ENCODE peak calls at places on chromosomes 7 and 10, in six cellular contexts. B, Y, V, Q, J and W are unnamed samples.

GRCh38 chr7:158080899-158081445 is 506.7 kb downstream of the PTPRN2 start:
- DNase-seq in B (no peak), Y (no peak), V (no peak), J (peak), Q (no peak), W (no peak)

GRCh38 chr10:422232-422631 is 267.2 kb downstream of the DIP2C start:
- DNase-seq in Y (no peak), Q (no peak), B (no peak), V (no peak), J (no peak), W (no peak)

GRCh38 chr10:103442031-103442461 is 10.1 kb downstream of the CALHM2 start:
- DNase-seq in Y (no peak), J (peak), Q (no peak), V (no peak), B (no peak), W (no peak)

GRCh38 chr7:18499407-18500197 is 4.1 kb downstream of the HDAC9 start:
- DNase-seq in J (peak), Y (no peak), Q (no peak), V (no peak), B (no peak), W (no peak)

GRCh38 chr7:16447867-16448266 is 17.7 kb downstream of the SOSTDC1 start:
- DNase-seq in Y (no peak), V (no peak), B (no peak), Q (no peak), J (no peak), W (no peak)

GRCh38 chr7:43072530-43072929 is 39.9 kb upstream of the HECW1 start:
- DNase-seq in B (no peak), Y (no peak), Q (no peak), V (no peak), J (no peak), W (no peak)

GRCh38 chr10:112663181-112663879 is 216.3 kb downstream of the VTI1A start:
- DNase-seq in V (no peak), B (no peak), Q (no peak), Y (peak), J (no peak), W (no peak)

GRCh38 chr10:73931767-73932624 is 21.1 kb downstream of the PLAU start:
- DNase-seq in V (peak), B (peak), Y (peak), J (no peak), Q (no peak), W (no peak)

GRCh38 chr7:144454256-144455039 is 51.0 kb upstream of the NOBOX start:
- DNase-seq in Y (no peak), B (no peak), V (no peak), J (no peak), Q (no peak), W (no peak)

GRCh38 chr10:49444349-49444748 is 48.5 kb upstream of the DRGX start:
- DNase-seq in V (no peak), Q (no peak), B (no peak), J (no peak), Y (no peak), W (no peak)

GRCh38 chr7:91267558-91267955 is 3.3 kb downstream of the FZD1 start:
- DNase-seq in B (no peak), Q (no peak), J (no peak), Y (no peak), V (no peak), W (no peak)

GRCh38 chr7:136687693-136688322 is 180.6 kb upstream of the CHRM2 start:
- DNase-seq in B (no peak), Y (peak), J (no peak), V (peak), Q (peak), W (no peak)

GRCh38 chr7:12422449-12423320 is 19.0 kb upstream of the VWDE start:
- DNase-seq in B (no peak), J (no peak), Q (no peak), V (no peak), Y (no peak), W (no peak)

GRCh38 chr7:34365011-34365410 is 293.0 kb upstream of the NPSR1 start:
- DNase-seq in Y (no peak), V (no peak), B (no peak), J (no peak), Q (no peak), W (no peak)

GRCh38 chr7:5997210-5997808 is 11.5 kb downstream of the PMS2 start:
- DNase-seq in Y (peak), J (no peak), V (peak), Q (peak), B (no peak), W (peak)

GRCh38 chr10:58239561-58240169 is 28.0 kb downstream of the IPMK start:
- DNase-seq in B (no peak), Q (no peak), Y (no peak), J (no peak), V (no peak), W (no peak)

GRCh38 chr10:30589441-30589840 is 40.1 kb downstream of the LYZL2 start:
- DNase-seq in Y (no peak), B (peak), J (no peak), Q (no peak), V (no peak), W (no peak)

GRCh38 chr7:121480566-121481335 is 84.6 kb upstream of the FAM3C start:
- DNase-seq in Y (no peak), B (no peak), Q (peak), J (no peak), V (no peak), W (no peak)

GRCh38 chr10:76352300-76352699 is 920.9 kb downstream of the LRMDA start:
- DNase-seq in Q (no peak), V (no peak), J (no peak), Y (no peak), B (no peak), W (no peak)

GRCh38 chr7:78363866-78364265 is 565.3 kb downstream of the PHTF2 start:
- DNase-seq in Y (no peak), B (no peak), J (no peak), V (no peak), Q (no peak), W (no peak)

GRCh38 chr10:33698028-33698427 is 363.6 kb upstream of the NRP1 start:
- DNase-seq in V (no peak), Y (no peak), Q (no peak), B (no peak), J (no peak), W (no peak)

DNA sequence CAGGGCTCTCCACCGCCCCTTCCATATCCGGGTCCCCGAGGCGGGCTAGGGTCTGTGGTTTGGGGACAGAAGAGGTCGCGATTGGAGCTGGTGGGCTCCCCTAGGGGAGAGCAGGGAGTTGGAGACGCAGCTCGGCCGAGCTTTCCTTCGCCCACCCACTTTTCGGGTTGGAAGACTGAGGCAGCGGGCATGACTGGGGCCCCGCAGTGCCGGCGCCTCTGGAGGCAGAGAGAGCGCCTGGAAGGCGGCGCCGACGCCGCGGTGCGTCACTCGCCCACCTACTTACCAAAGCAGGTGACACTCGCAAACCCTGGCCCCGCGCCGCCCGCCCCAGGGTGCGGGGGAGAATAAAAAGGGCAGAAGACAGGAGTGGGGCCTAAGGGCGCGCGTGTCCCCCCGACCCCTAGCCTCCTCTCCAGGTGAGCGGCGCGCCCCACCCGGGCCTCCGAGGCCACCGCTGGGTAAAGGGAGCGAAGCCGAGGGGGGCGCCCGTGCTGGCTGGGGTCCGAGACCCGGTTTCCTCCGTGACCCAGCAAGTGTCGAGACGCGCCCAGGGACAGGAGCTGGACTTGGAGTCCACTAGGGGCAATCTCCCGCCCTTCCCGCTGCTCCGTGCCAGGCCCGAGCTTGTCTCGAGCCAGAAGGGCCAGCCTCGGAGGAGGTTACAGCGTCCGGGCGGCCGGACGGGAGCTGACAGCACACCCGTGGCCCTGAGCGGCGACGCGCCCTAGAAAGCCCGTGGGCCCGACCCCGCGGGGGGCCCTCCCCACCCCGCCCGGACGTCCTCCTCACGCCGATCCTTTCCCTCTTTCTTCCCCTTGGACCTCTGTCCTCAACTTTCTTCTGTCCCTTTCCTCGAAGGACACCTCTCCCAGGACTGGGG is 34.4 kb upstream of the GRID1 start:
- DNase-seq in Q (peak), Y (peak), J (peak), B (peak), V (peak), W (peak)
- TF ChIP-seq CTCF in Q (no peak), Y (peak), J (peak), B (peak), V (no peak), W (no peak)

DNA sequence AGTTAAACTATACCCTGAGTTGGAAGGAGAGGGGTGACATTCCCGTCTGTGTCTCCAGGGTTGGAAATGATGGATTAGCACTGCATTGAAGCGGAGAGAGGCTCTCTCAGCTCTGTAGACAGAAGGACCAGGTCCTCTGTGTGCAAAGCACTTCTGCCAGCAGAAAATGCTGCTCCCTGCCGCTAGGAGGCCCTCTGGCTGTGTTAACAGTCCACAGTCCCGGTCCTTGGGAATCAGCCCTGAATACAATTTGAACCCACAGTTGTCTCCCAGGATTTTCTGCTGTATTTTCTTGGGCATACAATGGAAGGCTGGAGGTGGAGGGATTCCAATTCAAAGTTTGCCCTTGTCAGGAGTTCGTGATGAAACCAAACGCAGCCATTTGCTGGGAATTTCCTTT is 205.1 kb downstream of the GLRX3 start:
- DNase-seq in V (peak), B (no peak), J (no peak), Q (no peak), Y (no peak), W (peak)
- TF ChIP-seq CTCF in V (peak), B (peak), J (peak), Q (no peak), Y (peak), W (peak)

GRCh38 chr10:44627591-44628354 is 242.9 kb upstream of the CXCL12 start:
- DNase-seq in B (no peak), J (no peak), V (no peak), Y (no peak), Q (no peak), W (no peak)
- TF ChIP-seq CTCF in B (no peak), J (no peak), V (no peak), Y (no peak), Q (no peak), W (no peak)

DNA sequence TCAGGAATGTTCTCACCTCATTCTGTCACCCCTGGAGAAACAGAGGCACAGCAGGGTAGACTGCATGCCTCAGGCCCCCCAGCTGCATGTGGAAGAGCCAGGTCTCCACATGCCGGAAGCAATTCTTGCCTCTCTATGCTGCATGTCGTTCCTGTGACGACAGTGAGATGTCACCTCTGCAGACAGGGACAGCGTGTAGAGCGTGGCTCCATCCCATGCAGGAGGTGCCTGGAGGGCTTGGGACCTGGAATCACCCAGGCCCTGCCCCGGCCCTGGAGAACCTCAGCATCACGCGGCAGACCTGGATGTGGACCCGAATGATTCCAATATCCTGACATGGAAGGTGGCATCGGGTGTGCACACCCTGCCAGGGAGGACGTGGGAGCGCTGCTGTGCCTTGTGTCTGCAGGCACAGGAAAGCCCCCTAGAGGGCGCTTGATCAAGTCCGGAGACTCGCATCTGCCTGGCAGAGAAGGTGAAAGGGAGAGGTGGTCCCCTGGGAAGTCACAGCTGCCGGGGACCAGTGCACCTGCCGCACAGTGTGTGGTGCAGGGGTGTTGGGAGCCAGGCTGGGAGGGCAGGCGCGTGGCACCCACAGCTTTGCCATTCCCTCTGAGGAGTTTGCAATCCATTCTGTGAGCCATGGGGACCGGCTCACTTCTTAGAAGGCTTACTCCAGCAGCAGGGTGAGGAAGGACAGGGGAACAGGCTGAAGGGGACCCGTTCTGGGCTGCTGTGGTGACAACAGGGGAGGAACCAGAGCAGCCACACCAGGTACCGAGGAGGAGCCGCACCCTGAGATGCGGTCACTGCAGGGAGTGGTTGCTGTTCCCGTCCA is 45.3 kb upstream of the EN2 start:
- DNase-seq in B (peak), Y (peak), V (peak), Q (peak), J (no peak), W (peak)
- TF ChIP-seq CTCF in B (peak), Y (peak), V (peak), Q (peak), J (no peak), W (peak)

GRCh38 chr7:20430664-20431063 is 100.0 kb downstream of the ITGB8 start:
- DNase-seq in V (no peak), Q (no peak), B (no peak), J (no peak), Y (no peak), W (no peak)
- TF ChIP-seq CTCF in V (no peak), Q (no peak), B (no peak), J (no peak), Y (no peak), W (no peak)

GRCh38 chr10:64648915-64649314 is 1127.7 kb downstream of the REEP3 start:
- DNase-seq in B (no peak), Q (no peak), V (no peak), Y (peak), J (no peak), W (peak)
- TF ChIP-seq CTCF in B (no peak), Q (no peak), V (no peak), Y (no peak), J (no peak), W (no peak)

GRCh38 chr10:90592903-90593302 is 264.9 kb downstream of the HTR7 start:
- DNase-seq in Y (peak), J (peak), Q (peak), V (peak), B (no peak), W (peak)
- TF ChIP-seq CTCF in Y (peak), J (peak), Q (peak), V (no peak), B (peak), W (peak)